ENCODE peak calls at places on chromosome 1, in ten cellular contexts. Z is activated naive CD8-positive, alpha-beta T cell treated with anti-CD3 and anti-CD28 coated beads for 36 hours; G is NCI-H1105 treated with DMSO at 0.1 percent for 48 hours; J is GM03348; N is adrenal gland; A is germinal center; B is astrocyte; U is C1 segment of cervical spinal cord; D is HFF-Myc; M is neural crest cell. E is an unnamed sample.

GRCh38 chr1:174789399-174789798 is 210.3 kb upstream of the CACYBP start:
- DNase-seq in Z (no peak), B (peak), A (no peak), M (no peak), N (no peak), G (no peak), J (peak), D (peak), U (no peak), E (peak)

GRCh38 chr1:44947060-44947773 is 39.2 kb downstream of the EIF2B3 start:
- DNase-seq in Z (no peak), U (no peak), G (peak), M (no peak), D (peak), B (peak), A (no peak), N (peak), J (peak), E (peak)

GRCh38 chr1:168535536-168535935 is 8.3 kb downstream of the XCL2 start:
- DNase-seq in B (no peak), U (no peak), M (no peak), Z (no peak), A (no peak), G (no peak), N (no peak), J (no peak), D (no peak), E (no peak)

GRCh38 chr1:231964241-231964640 is 337.7 kb downstream of the DISC1 start:
- DNase-seq in U (no peak), D (no peak), J (no peak), Z (no peak), A (no peak), B (no peak), N (no peak), M (no peak), G (no peak), E (no peak)

GRCh38 chr1:78101051-78101450 is 55.3 kb downstream of the GIPC2 start:
- DNase-seq in N (no peak), D (no peak), J (no peak), B (no peak), G (no peak), M (no peak), A (no peak), U (no peak), Z (no peak), E (no peak)

GRCh38 chr1:66475940-66476339 is 58.0 kb upstream of the SGIP1 start:
- DNase-seq in A (no peak), N (no peak), Z (no peak), G (no peak), B (no peak), J (no peak), M (no peak), U (no peak), D (no peak), E (no peak)

GRCh38 chr1:60367522-60367921 is 294.0 kb upstream of the C1orf87 start:
- DNase-seq in U (no peak), Z (no peak), N (no peak), M (no peak), J (no peak), D (no peak), B (no peak), A (no peak), G (no peak), E (no peak)

GRCh38 chr1:108801101-108801500 is 54.6 kb downstream of the STXBP3 start:
- DNase-seq in Z (no peak), G (no peak), U (no peak), J (peak), M (no peak), D (no peak), A (no peak), B (peak), N (no peak), E (peak)

GRCh38 chr1:77413541-77414335 is 131.9 kb downstream of the AK5 start:
- DNase-seq in J (no peak), Z (no peak), M (no peak), A (no peak), U (no peak), B (no peak), N (no peak), G (no peak), D (no peak), E (no peak)

GRCh38 chr1:232571523-232571922 is 58.4 kb downstream of the SIPA1L2 start:
- DNase-seq in G (no peak), M (no peak), N (no peak), U (no peak), Z (no peak), B (peak), D (no peak), A (no peak), J (no peak), E (no peak)

GRCh38 chr1:56170784-56171320 is 408.5 kb downstream of the PLPP3 start:
- DNase-seq in J (no peak), G (no peak), A (no peak), U (no peak), D (no peak), B (no peak), Z (no peak), N (no peak), M (no peak), E (no peak)

GRCh38 chr1:247465796-247466195 is 7.9 kb upstream of the OR2B11 start:
- DNase-seq in A (no peak), D (no peak), U (no peak), J (no peak), N (no peak), Z (no peak), M (no peak), B (no peak), G (no peak), E (no peak)

GRCh38 chr1:182446033-182446669 is 3.8 kb upstream of the RGSL1 start:
- DNase-seq in N (peak), B (peak), A (peak), Z (peak), M (peak), G (peak), J (peak), D (peak), U (no peak), E (peak)

GRCh38 chr1:242784807-242785206 is 260.3 kb upstream of the PLD5 start:
- DNase-seq in U (peak), M (no peak), A (no peak), D (no peak), B (peak), G (no peak), J (peak), N (no peak), Z (no peak), E (peak)

GRCh38 chr1:64922336-64922735 is 44.0 kb downstream of the JAK1 start:
- DNase-seq in G (no peak), Z (no peak), B (no peak), M (no peak), J (no peak), N (no peak), U (no peak), A (no peak), D (no peak), E (no peak)

E was measured in AG10803.